ENCODE peak calls at places on chromosomes 6 and 20, in five cellular contexts. D is fibroblast of pulmonary artery, Y is T-helper 17 cell, F is mesothelial cell of epicardium, V is hypothalamus. B is an unnamed sample.

GRCh38 chr6:128573036-128573435 is 52.6 kb upstream of the PTPRK start:
- DNase-seq in V (no peak), F (no peak), D (no peak), Y (no peak), B (peak)

GRCh38 chr20:54940471-54940870 is 465.1 kb downstream of the DOK5 start:
- DNase-seq in F (no peak), Y (no peak), D (no peak), V (no peak), B (no peak)

GRCh38 chr20:12976720-12977633 is 31.8 kb upstream of the SPTLC3 start:
- DNase-seq in V (no peak), Y (no peak), F (no peak), D (no peak), B (no peak)

GRCh38 chr6:78854501-78854900 is 12.8 kb upstream of the IRAK1BP1 start:
- DNase-seq in V (no peak), D (no peak), F (no peak), Y (no peak), B (no peak)

GRCh38 chr20:53805895-53806384 is 212.3 kb upstream of the ZNF217 start:
- DNase-seq in V (no peak), Y (no peak), D (peak), F (no peak), B (no peak)

GRCh38 chr6:156057869-156058268 is 602.2 kb upstream of the NOX3 start:
- DNase-seq in F (no peak), Y (no peak), D (no peak), V (no peak), B (no peak)

GRCh38 chr6:32785781-32786533 is 22.6 kb upstream of the HLA-DQB2 start:
- DNase-seq in F (no peak), Y (no peak), D (peak), V (no peak), B (peak)

GRCh38 chr6:115882771-115883170 is 177.9 kb downstream of the FRK start:
- DNase-seq in F (no peak), V (no peak), Y (no peak), D (no peak), B (no peak)

GRCh38 chr20:841568-842546 is 8.3 kb downstream of the FAM110A start:
- DNase-seq in D (no peak), V (no peak), F (no peak), Y (no peak), B (peak)

GRCh38 chr6:34919651-34920050 is 30.6 kb downstream of the ANKS1A start:
- DNase-seq in F (no peak), D (peak), Y (no peak), V (no peak), B (no peak)

GRCh38 chr20:431012-431904 is 23.2 kb downstream of the RBCK1 start:
- DNase-seq in D (peak), F (no peak), V (peak), Y (no peak), B (no peak)

GRCh38 chr20:4519530-4519929 is 202.2 kb upstream of the PRND start:
- DNase-seq in Y (no peak), D (no peak), F (no peak), V (no peak), B (no peak)

GRCh38 chr20:36491901-36492617 is 49.3 kb upstream of the MYL9 start:
- DNase-seq in F (no peak), V (no peak), Y (peak), D (peak), B (peak)

GRCh38 chr6:159931112-159931511 is 37.8 kb upstream of the IGF2R start:
- DNase-seq in Y (no peak), V (no peak), F (no peak), D (no peak), B (no peak)

GRCh38 chr6:154932562-154933027 is 62.5 kb upstream of the TIAM2 start:
- DNase-seq in F (no peak), D (peak), Y (no peak), V (no peak), B (no peak)